ENCODE peak calls at places on chromosome X, in seven cellular contexts. B is mesendoderm, O is IMR-90, J is H9, P is neuronal stem cell, D is H1, W is mesenchymal stem cell. T is an unnamed sample.

GRCh38 chrX:108304210-108304609 is 134.0 kb downstream of the COL4A6 start:
- DNase-seq in B (peak; percentile 37), J (no peak), W (peak; percentile 29), P (no peak), O (peak; percentile 7), D (no peak), T (no peak)

GRCh38 chrX:20311505-20311904 is 44.8 kb upstream of the RPS6KA3 start:
- DNase-seq in W (no peak), D (no peak), B (no peak), P (no peak), O (no peak), J (no peak), T (no peak)

GRCh38 chrX:100512471-100512870 is 72.3 kb upstream of the TNMD start:
- DNase-seq in W (peak; percentile 6), J (no peak), O (peak; percentile 1), B (no peak), P (no peak), D (no peak), T (no peak)

GRCh38 chrX:72258174-72258573 is 18.9 kb downstream of the RPS4X start:
- DNase-seq in P (no peak), D (no peak), J (no peak), B (no peak), W (peak; percentile 68), O (peak; percentile 84), T (peak; percentile 38)

GRCh38 chrX:28205905-28206304 is 224.7 kb upstream of the DCAF8L1 start:
- DNase-seq in B (peak; percentile 0), D (no peak), P (no peak), W (no peak), J (peak; percentile 30), O (no peak), T (no peak)

GRCh38 chrX:4944767-4945166 is 1231.3 kb upstream of the PRKX start:
- DNase-seq in P (no peak), D (no peak), W (no peak), O (no peak), B (peak; percentile 14), J (no peak), T (no peak)

GRCh38 chrX:132737743-132738142 is 220.7 kb downstream of the HS6ST2 start:
- DNase-seq in B (no peak), D (no peak), P (no peak), W (no peak), J (no peak), O (no peak), T (no peak)

GRCh38 chrX:13868481-13869040 is 51.7 kb upstream of the GPM6B start:
- DNase-seq in P (no peak), O (peak; percentile 45), B (no peak), J (no peak), W (peak; percentile 70), D (no peak), T (no peak)

GRCh38 chrX:46311581-46312120 is 233.6 kb downstream of the ZNF674 start:
- DNase-seq in W (no peak), O (no peak), D (no peak), J (no peak), B (no peak), P (no peak), T (no peak)

GRCh38 chrX:17692709-17693346 is 44.5 kb upstream of the SCML1 start:
- DNase-seq in W (peak; percentile 4), P (no peak), O (peak; percentile 84), D (no peak), B (peak; percentile 59), J (peak; percentile 48), T (peak; percentile 49)

GRCh38 chrX:143461616-143462015 is 55.7 kb downstream of the SPANXN3 start:
- DNase-seq in B (no peak), P (no peak), J (no peak), D (no peak), W (no peak), O (no peak), T (no peak)
- H2AK5ac ChIP-seq in B (no peak overlapping the region), P (no peak overlapping the region), J (no peak overlapping the region), D (no peak overlapping the region), W (no peak overlapping the region), O (no peak overlapping the region), T (no peak overlapping the region)

GRCh38 chrX:15277594-15277993 is 7.7 kb upstream of the ASB9 start:
- DNase-seq in P (no peak), B (no peak), W (no peak), D (no peak), J (no peak), O (no peak), T (no peak)
- H3K23ac ChIP-seq in P (no peak overlapping the region), B (no peak overlapping the region), W (no peak overlapping the region), D (no peak overlapping the region), J (no peak overlapping the region), O (no peak overlapping the region), T (no peak overlapping the region)

GRCh38 chrX:50799531-50799961 is 14.4 kb downstream of the SHROOM4 start:
- DNase-seq in W (peak; percentile 89), O (peak; percentile 56), D (no peak), J (no peak), P (no peak), B (no peak), T (peak; percentile 6)

GRCh38 chrX:50801135-50801534 is 12.9 kb downstream of the SHROOM4 start:
- DNase-seq in O (no peak), D (no peak), W (no peak), P (no peak), B (no peak), J (no peak), T (no peak)

GRCh38 chrX:50805316-50805715 is 8.7 kb downstream of the SHROOM4 start:
- DNase-seq in O (no peak), J (no peak), W (no peak), B (no peak), P (no peak), D (no peak), T (no peak)
- H2AK5ac ChIP-seq in O (no peak overlapping the region), J (no peak overlapping the region), W (no peak overlapping the region), B (no peak overlapping the region), P (no peak overlapping the region), D (no peak overlapping the region), T (no peak overlapping the region)

GRCh38 chrX:118974088-118974907 is at the start of gene LONRF3:
- DNase-seq in P (no peak), D (no peak), B (no peak), O (peak; percentile 3), J (no peak), W (peak; percentile 30), T (peak; percentile 18)

GRCh38 chrX:118974908-118975671 is 672 bp downstream of the LONRF3 start:
- DNase-seq in P (no peak), B (peak; percentile 67), D (no peak), J (peak; percentile 41), O (no peak), W (peak; percentile 14), T (peak; percentile 6)

GRCh38 chrX:118968031-118968430 is 6.4 kb upstream of the LONRF3 start:
- DNase-seq in D (no peak), P (no peak), B (no peak), O (no peak), W (no peak), J (no peak), T (no peak)

GRCh38 chrX:118973389-118974087 is 880 bp upstream of the LONRF3 start:
- DNase-seq in J (no peak), B (no peak), W (no peak), D (no peak), P (no peak), O (no peak), T (no peak)

GRCh38 chrX:118971552-118971951 is 2.9 kb upstream of the LONRF3 start:
- DNase-seq in J (peak; percentile 60), O (no peak), W (no peak), P (no peak), D (no peak), B (peak; percentile 36), T (no peak)
- H3K23ac ChIP-seq in J (no peak overlapping the region), O (no peak overlapping the region), W (no peak overlapping the region), P (no peak overlapping the region), D (no peak overlapping the region), B (no peak overlapping the region), T (no peak overlapping the region)

DNA sequence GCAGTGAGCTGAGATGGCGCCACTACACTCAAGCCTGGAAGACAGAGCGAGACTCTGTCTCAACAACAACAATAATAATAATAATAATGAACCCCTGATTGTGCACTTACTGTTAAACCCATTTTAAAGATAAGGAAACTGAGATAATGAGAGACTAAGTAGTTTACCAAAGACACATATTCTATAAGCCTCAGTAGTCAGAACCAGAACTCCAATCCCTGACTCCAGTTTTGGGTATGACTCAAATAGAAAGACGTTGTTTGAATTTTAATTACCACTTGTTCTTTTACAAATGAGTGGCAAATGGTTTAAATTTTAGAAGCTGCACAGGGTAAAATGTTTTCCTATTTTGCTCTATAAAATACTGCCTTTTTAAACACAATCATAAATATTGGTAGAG is 37.4 kb downstream of the ACSL4 start:
- DNase-seq in B (no peak), J (no peak), D (no peak), W (no peak), O (no peak), P (no peak), T (no peak)
- H2AK5ac ChIP-seq in B (no peak overlapping the region), J (no peak overlapping the region), D (no peak overlapping the region), W (no peak overlapping the region), O (no peak overlapping the region), P (no peak overlapping the region), T (no peak overlapping the region)

DNA sequence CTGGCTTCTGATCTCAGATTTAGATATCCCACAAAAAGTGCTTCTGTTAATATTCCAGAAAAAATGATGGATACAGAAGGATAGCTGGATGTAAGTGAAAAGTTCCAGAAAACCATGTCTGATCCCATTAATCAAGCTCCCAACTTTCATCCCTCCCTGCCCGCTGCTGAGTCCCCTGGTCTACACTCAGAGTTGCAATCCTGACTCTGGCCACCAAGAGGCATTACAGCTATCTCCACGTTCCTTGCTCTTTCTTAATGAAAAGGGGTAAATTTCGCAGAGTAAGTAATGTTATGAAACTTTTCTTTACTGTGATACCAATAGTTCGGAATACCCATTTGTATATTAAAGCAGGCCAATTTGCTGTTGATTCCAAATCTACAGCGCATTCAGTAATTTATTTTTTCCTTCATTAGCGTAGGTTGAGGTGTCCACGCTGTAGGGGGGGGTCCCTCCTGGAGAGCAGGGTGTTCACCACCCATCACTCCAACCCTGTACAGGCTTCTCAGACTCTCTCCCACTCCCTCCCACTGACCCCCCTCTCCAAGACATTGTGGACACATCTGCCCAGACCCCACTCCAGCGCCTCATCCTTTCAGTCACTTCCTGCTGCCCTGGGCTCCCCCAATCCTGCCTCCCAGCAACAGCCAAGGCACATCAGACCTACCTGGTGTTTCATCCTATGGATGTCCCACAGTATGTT is 55.1 kb downstream of the RAB40A start:
- DNase-seq in B (peak; percentile 76), D (no peak), O (peak; percentile 47), P (no peak), W (peak; percentile 69), J (peak; percentile 57), T (peak; percentile 64)
- H3K23ac ChIP-seq in B (no peak overlapping the region), D (no peak overlapping the region), O (no peak overlapping the region), P (no peak overlapping the region), W (no peak overlapping the region), J (no peak overlapping the region), T (no peak overlapping the region)

GRCh38 chrX:54043084-54043483 is 1.2 kb downstream of the PHF8 start:
- DNase-seq in O (no peak), P (peak; percentile 2), W (peak; percentile 10), B (no peak), D (no peak), J (no peak), T (no peak)

GRCh38 chrX:54044877-54045328 is 630 bp upstream of the PHF8 start:
- DNase-seq in J (no peak), D (no peak), O (no peak), W (no peak), P (no peak), B (no peak), T (no peak)

GRCh38 chrX:54044126-54044876 is at the start of gene PHF8:
- DNase-seq in B (peak; percentile 98), P (peak; percentile 92), O (peak; percentile 92), J (peak; percentile 94), W (peak; percentile 94), D (peak; percentile 92), T (peak; percentile 96)

GRCh38 chrX:54042609-54043010 is 1.7 kb downstream of the PHF8 start:
- DNase-seq in W (peak; percentile 77), B (peak; percentile 78), O (peak; percentile 63), J (peak; percentile 59), D (peak; percentile 48), P (peak; percentile 33), T (peak; percentile 21)

GRCh38 chrX:54043696-54044125 is 562 bp downstream of the PHF8 start:
- DNase-seq in P (no peak), W (peak; percentile 48), J (peak; percentile 57), O (peak; percentile 10), D (peak; percentile 64), B (no peak), T (peak; percentile 39)
- H2AK5ac ChIP-seq in P (no peak overlapping the region), W (no peak overlapping the region), J (no peak overlapping the region), O (no peak overlapping the region), D (no peak overlapping the region), B (no peak overlapping the region), T (peak overlapping the region; percentile 69)

T was measured in trophoblast cell.